ENCODE peak calls at places on chromosomes 16 and 17, in seven cellular contexts. K is OCI-LY7, R is epithelial cell of esophagus, M is B cell, T is BJ, X is endodermal cell, B is AG09309. Y is an unnamed sample.

GRCh38 chr16:70526403-70526802 is 2.8 kb downstream of the SF3B3 start:
- DNase-seq in K (peak), R (no peak), M (no peak), T (no peak), X (no peak), B (no peak), Y (no peak)

GRCh38 chr17:44324571-44325275 is at the start of gene SLC25A39:
- DNase-seq in K (peak), R (peak), M (peak), T (peak), X (peak), B (peak), Y (peak)

GRCh38 chr17:79937981-79938695 is 97.5 kb downstream of the TBC1D16 start:
- DNase-seq in K (no peak), R (no peak), M (no peak), T (no peak), X (no peak), B (no peak), Y (no peak)

GRCh38 chr17:71631483-71631882 is 489.3 kb upstream of the SOX9 start:
- DNase-seq in K (no peak), R (peak), M (no peak), T (no peak), X (no peak), B (no peak), Y (no peak)

GRCh38 chr17:8884336-8884990 is 17.0 kb upstream of the PIK3R6 start:
- DNase-seq in K (no peak), R (no peak), M (no peak), T (no peak), X (peak), B (no peak), Y (no peak)

GRCh38 chr16:27169511-27170071 is 33.7 kb upstream of the KDM8 start:
- DNase-seq in K (peak), R (peak), M (no peak), T (no peak), X (peak), B (peak), Y (no peak)

GRCh38 chr17:64574646-64575045 is 67.9 kb downstream of the CEP95 start:
- DNase-seq in K (no peak), R (no peak), M (no peak), T (no peak), X (no peak), B (no peak), Y (no peak)

GRCh38 chr17:40791808-40792436 is 7.8 kb downstream of the KRT28 start:
- DNase-seq in K (no peak), R (peak), M (no peak), T (no peak), X (no peak), B (no peak), Y (no peak)

GRCh38 chr16:16143038-16143763 is 80.1 kb downstream of the ABCC6 start:
- DNase-seq in K (peak), R (peak), M (peak), T (no peak), X (peak), B (no peak), Y (no peak)

GRCh38 chr17:2462481-2462880 is 49.2 kb downstream of the METTL16 start:
- DNase-seq in K (no peak), R (no peak), M (no peak), T (no peak), X (peak), B (no peak), Y (no peak)

GRCh38 chr16:1326380-1326779 is 7.1 kb upstream of the BAIAP3 start:
- DNase-seq in K (no peak), R (no peak), M (no peak), T (no peak), X (no peak), B (no peak), Y (no peak)

GRCh38 chr17:45131616-45132301 is 556 bp downstream of the PLCD3 start:
- DNase-seq in K (peak), R (peak), M (no peak), T (no peak), X (peak), B (no peak), Y (peak)

GRCh38 chr17:5234645-5235576 is at the start of gene SCIMP:
- DNase-seq in K (peak), R (no peak), M (peak), T (no peak), X (no peak), B (no peak), Y (peak)

GRCh38 chr16:15811778-15812750 is 44.8 kb downstream of the MYH11 start:
- DNase-seq in K (no peak), R (peak), M (no peak), T (peak), X (peak), B (peak), Y (no peak)

GRCh38 chr17:45290269-45290765 is 26.5 kb downstream of the MAP3K14 start:
- DNase-seq in K (no peak), R (no peak), M (no peak), T (no peak), X (no peak), B (no peak), Y (no peak)

GRCh38 chr16:30046588-30046987 is 15.5 kb upstream of the TLCD3B start:
- DNase-seq in K (no peak), R (no peak), M (no peak), T (no peak), X (no peak), B (no peak), Y (no peak)

GRCh38 chr16:30046178-30046577 is 15.1 kb upstream of the TLCD3B start:
- DNase-seq in K (no peak), R (no peak), M (no peak), T (no peak), X (no peak), B (no peak), Y (no peak)

GRCh38 chr16:30040221-30040620 is 9.2 kb upstream of the TLCD3B start:
- DNase-seq in K (no peak), R (no peak), M (no peak), T (no peak), X (no peak), B (no peak), Y (no peak)

DNA sequence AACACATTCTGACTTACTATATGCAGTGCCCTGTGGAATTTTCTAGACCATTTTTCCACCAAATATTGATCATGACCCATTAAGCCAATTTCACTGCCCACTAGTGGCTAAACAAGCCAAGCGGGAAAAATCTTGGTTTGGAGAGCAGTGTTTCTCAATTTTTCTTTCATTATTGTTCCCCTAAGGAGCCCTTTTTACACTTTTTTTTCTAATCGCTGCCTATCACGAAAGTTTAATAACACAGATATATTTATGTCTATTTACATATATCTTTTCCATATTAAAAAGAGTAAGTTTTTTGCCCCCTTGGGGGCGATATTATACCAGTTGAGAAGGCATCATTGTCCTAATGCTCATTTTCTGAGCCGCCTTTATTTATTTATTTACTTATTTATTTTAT is 10.8 kb upstream of the TLCD3B start:
- DNase-seq in K (peak), R (peak), M (no peak), T (no peak), X (no peak), B (no peak), Y (no peak)
- TF ChIP-seq CTCF in K (peak), R (peak), M (peak), T (peak), X (peak), B (peak), Y (no peak)

DNA sequence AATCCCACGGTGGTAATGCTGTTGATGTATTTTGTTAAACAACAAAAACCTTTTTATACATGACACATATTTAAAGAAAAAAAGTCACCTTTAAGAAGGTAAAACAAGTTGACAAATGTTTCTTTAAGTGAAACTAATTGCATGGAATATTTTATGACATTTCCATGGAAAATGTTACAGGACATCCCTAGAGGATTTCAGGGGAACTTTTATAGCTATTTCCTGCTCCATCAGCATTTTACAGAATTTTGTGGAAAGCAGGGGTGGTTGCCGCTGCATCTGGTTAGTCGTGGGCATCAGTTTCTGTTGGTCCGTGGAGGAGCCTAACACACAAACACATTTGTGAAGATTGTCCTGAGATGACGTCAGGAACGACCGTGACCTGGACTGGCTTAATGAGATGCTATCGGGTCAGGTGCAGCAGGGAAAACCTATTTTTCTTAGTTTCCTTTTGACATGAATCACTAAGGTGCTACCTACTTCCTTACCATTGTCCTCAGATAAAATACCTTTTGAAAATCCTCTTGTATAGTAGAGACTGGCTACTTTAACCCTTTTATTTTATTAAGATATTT is 305.1 kb downstream of the MAP2K6 start:
- DNase-seq in K (no peak), R (no peak), M (no peak), T (no peak), X (no peak), B (no peak), Y (no peak)
- TF ChIP-seq CTCF in K (no peak), R (no peak), M (no peak), T (no peak), X (peak), B (no peak), Y (no peak)

GRCh38 chr17:58136669-58137279 is 11.4 kb upstream of the OR4D1 start:
- DNase-seq in K (peak), R (peak), M (no peak), T (no peak), X (peak), B (no peak), Y (no peak)
- TF ChIP-seq CTCF in K (peak), R (peak), M (no peak), T (peak), X (peak), B (peak), Y (no peak)

GRCh38 chr17:67800495-67800928 is 24.8 kb upstream of the BPTF start:
- DNase-seq in K (peak), R (peak), M (peak), T (peak), X (peak), B (peak), Y (peak)

DNA sequence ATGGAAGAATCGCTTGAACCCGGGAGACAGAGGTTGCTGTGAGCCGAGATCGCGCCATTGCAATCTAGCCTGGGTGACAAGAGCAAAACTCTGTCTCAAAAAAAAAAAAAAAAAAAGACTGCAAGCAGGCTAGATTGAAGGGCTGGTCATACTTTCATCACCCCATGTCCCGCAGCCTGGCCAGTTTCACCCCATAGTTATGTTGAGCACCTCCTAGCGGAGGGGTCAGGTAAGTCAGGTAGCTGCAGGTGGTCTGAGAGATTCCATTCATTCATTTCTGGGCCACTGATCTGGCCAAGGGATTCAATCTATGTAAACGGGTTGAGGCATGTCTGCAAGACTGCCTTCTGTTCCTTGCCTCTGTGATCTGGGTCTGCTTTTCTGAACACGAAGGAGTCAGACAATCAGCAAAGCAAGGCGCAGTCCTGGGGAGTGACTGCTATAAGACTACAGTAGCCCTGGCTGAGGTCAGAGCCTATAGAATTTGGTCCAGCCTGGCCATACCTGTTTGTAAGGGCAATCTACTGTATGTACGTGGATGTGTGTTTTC is 23.6 kb upstream of the BPTF start:
- DNase-seq in K (no peak), R (peak), M (no peak), T (no peak), X (peak), B (no peak), Y (no peak)
- TF ChIP-seq CTCF in K (peak), R (peak), M (no peak), T (no peak), X (peak), B (peak), Y (no peak)

GRCh38 chr17:77209330-77209748 is 68.6 kb downstream of the SEC14L1 start:
- DNase-seq in K (no peak), R (no peak), M (no peak), T (no peak), X (no peak), B (no peak), Y (no peak)

GRCh38 chr17:77206557-77206956 is 65.8 kb downstream of the SEC14L1 start:
- DNase-seq in K (no peak), R (no peak), M (no peak), T (no peak), X (no peak), B (no peak), Y (no peak)

GRCh38 chr17:77207689-77208216 is 67.0 kb downstream of the SEC14L1 start:
- DNase-seq in K (no peak), R (no peak), M (no peak), T (no peak), X (no peak), B (no peak), Y (no peak)

GRCh38 chr17:77208856-77209255 is 68.1 kb downstream of the SEC14L1 start:
- DNase-seq in K (no peak), R (no peak), M (no peak), T (peak), X (no peak), B (no peak), Y (no peak)

GRCh38 chr17:77208217-77208808 is 67.5 kb downstream of the SEC14L1 start:
- DNase-seq in K (no peak), R (no peak), M (no peak), T (peak), X (peak), B (peak), Y (no peak)
- TF ChIP-seq CTCF in K (no peak), R (no peak), M (no peak), T (peak), X (peak), B (peak), Y (no peak)

GRCh38 chr16:50631985-50632576 is 49.0 kb downstream of the SNX20 start:
- DNase-seq in K (no peak), R (no peak), M (no peak), T (no peak), X (no peak), B (no peak), Y (no peak)
- TF ChIP-seq CTCF in K (no peak), R (no peak), M (no peak), T (no peak), X (no peak), B (no peak), Y (no peak)

GRCh38 chr16:6019490-6019991 is 921.9 kb upstream of the EEF2KMT start:
- DNase-seq in K (no peak), R (no peak), M (no peak), T (no peak), X (peak), B (no peak), Y (no peak)
- TF ChIP-seq CTCF in K (no peak), R (no peak), M (no peak), T (no peak), X (peak), B (no peak), Y (no peak)